ENCODE peak calls at places on chromosomes 5 and 9, in seven cellular contexts. F is A549, O is IMR-90, K is HepG2, S is GM12878, M is K562, W is H1. J is an unnamed sample.

GRCh38 chr5:141338538-141339306 is at the start of gene PCDHGA2:
- DNase-seq in F (peak; percentile 24), O (peak; percentile 66), K (peak; percentile 18), S (no peak), M (peak; percentile 63), W (no peak), J (no peak)

GRCh38 chr9:4831119-4831518 is 38.4 kb downstream of the RCL1 start:
- DNase-seq in F (no peak), O (peak; percentile 37), K (no peak), S (no peak), M (no peak), W (no peak), J (no peak)

GRCh38 chr9:129170229-129170628 is 7.8 kb downstream of the IER5L start:
- DNase-seq in F (no peak), O (peak; percentile 41), K (no peak), S (no peak), M (no peak), W (no peak), J (peak; percentile 48)

GRCh38 chr9:20604561-20604960 is 17.7 kb downstream of the MLLT3 start:
- DNase-seq in F (no peak), O (peak; percentile 61), K (no peak), S (no peak), M (no peak), W (no peak), J (no peak)

GRCh38 chr9:87534957-87535356 is 37.3 kb downstream of the DAPK1 start:
- DNase-seq in F (no peak), O (no peak), K (no peak), S (no peak), M (no peak), W (no peak), J (no peak)

GRCh38 chr5:172571413-172571812 is 69.7 kb upstream of the NEURL1B start:
- DNase-seq in F (no peak), O (no peak), K (no peak), S (no peak), M (no peak), W (no peak), J (no peak)

GRCh38 chr5:50580506-50580905 is 85.9 kb upstream of the PARP8 start:
- DNase-seq in F (no peak), O (no peak), K (no peak), S (no peak), M (no peak), W (no peak), J (no peak)

GRCh38 chr5:38468202-38468656 is 88.2 kb downstream of the LIFR start:
- DNase-seq in F (peak; percentile 81), O (peak; percentile 97), K (peak; percentile 50), S (no peak), M (no peak), W (no peak), J (peak; percentile 16)

GRCh38 chr5:35974570-35974969 is 16.6 kb downstream of the UGT3A1 start:
- DNase-seq in F (no peak), O (no peak), K (no peak), S (no peak), M (no peak), W (no peak), J (no peak)

GRCh38 chr9:134566196-134566822 is 75.3 kb upstream of the COL5A1 start:
- DNase-seq in F (no peak), O (no peak), K (no peak), S (no peak), M (no peak), W (no peak), J (no peak)

GRCh38 chr9:77015291-77016048 is 4.0 kb upstream of the FOXB2 start:
- DNase-seq in F (no peak), O (no peak), K (no peak), S (no peak), M (no peak), W (no peak), J (no peak)

GRCh38 chr5:6365142-6365976 is 13.0 kb downstream of the MED10 start:
- DNase-seq in F (no peak), O (peak; percentile 53), K (no peak), S (no peak), M (no peak), W (no peak), J (no peak)

GRCh38 chr5:141753971-141754713 is 72.1 kb upstream of the ARAP3 start:
- DNase-seq in F (peak; percentile 41), O (peak; percentile 24), K (no peak), S (no peak), M (peak; percentile 62), W (no peak), J (peak; percentile 8)

GRCh38 chr9:116494815-116495634 is 192.1 kb upstream of the TRIM32 start:
- DNase-seq in F (no peak), O (no peak), K (peak; percentile 26), S (no peak), M (peak; percentile 41), W (no peak), J (peak; percentile 35)

GRCh38 chr5:78731884-78732283 is 83.3 kb upstream of the LHFPL2 start:
- DNase-seq in F (no peak), O (peak; percentile 50), K (no peak), S (no peak), M (no peak), W (no peak), J (no peak)

GRCh38 chr5:87122171-87122977 is 145.3 kb upstream of the RASA1 start:
- DNase-seq in F (no peak), O (no peak), K (peak; percentile 6), S (no peak), M (no peak), W (no peak), J (no peak)

GRCh38 chr9:75454043-75454442 is 365.7 kb downstream of the OSTF1 start:
- DNase-seq in F (no peak), O (no peak), K (no peak), S (no peak), M (no peak), W (no peak), J (no peak)

GRCh38 chr5:88833371-88834107 is 49.4 kb downstream of the MEF2C start:
- DNase-seq in F (no peak), O (peak; percentile 74), K (no peak), S (no peak), M (no peak), W (no peak), J (no peak)

GRCh38 chr9:6686396-6686795 is 40.9 kb upstream of the GLDC start:
- DNase-seq in F (no peak), O (peak; percentile 41), K (peak; percentile 44), S (no peak), M (no peak), W (no peak), J (no peak)

GRCh38 chr5:77707786-77708185 is 68.4 kb downstream of the TBCA start:
- DNase-seq in F (no peak), O (peak; percentile 36), K (peak; percentile 2), S (no peak), M (no peak), W (no peak), J (no peak)

GRCh38 chr5:155402927-155403645 is 389.5 kb downstream of the KIF4B start:
- DNase-seq in F (no peak), O (no peak), K (no peak), S (no peak), M (no peak), W (no peak), J (no peak)

GRCh38 chr9:74570879-74571512 is 73.9 kb downstream of the RORB start:
- DNase-seq in F (peak; percentile 9), O (peak; percentile 40), K (peak; percentile 15), S (no peak), M (peak; percentile 12), W (no peak), J (peak; percentile 16)

GRCh38 chr5:151585970-151586369 is 5.2 kb downstream of the FAT2 start:
- DNase-seq in F (no peak), O (no peak), K (no peak), S (no peak), M (no peak), W (no peak), J (no peak)

DNA sequence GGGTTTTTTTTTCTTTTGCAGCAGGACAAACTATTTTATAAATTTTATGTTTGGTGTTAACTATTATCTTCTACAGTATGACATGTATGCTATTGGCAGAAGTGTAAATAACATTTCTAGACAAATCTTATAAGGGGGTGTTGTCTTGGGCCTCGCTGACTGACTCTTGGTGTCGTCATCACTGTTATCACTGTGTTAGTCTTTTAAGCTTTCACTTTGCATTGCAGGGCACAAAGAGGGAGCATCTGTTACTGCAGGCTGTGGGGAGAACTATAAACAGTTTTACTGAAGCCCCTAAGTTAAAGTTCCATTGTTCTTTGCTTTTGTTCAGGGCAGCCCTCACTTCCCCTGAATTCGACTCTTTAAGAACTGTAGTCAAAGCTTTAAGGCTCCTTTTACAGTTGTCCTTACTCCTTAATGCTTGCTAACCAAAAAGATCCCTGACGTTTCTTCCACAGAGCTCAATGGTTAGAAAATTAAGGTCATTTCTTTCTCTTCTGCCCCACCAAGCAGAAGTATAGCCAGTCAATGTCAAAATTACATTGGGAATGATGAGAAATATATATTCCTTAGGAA is 605.0 kb downstream of the RAB3C start:
- DNase-seq in F (no peak), O (peak; percentile 72), K (no peak), S (no peak), M (no peak), W (no peak), J (no peak)
- TF ChIP-seq CEBPB in F (peak; percentile 31), O (peak; percentile 54), K (no peak), S (no peak), M (no peak), W (no peak), J (no peak)

GRCh38 chr5:158718738-158719505 is 380.8 kb downstream of the EBF1 start:
- DNase-seq in F (no peak), O (peak; percentile 21), K (no peak), S (no peak), M (no peak), W (no peak), J (no peak)
- TF ChIP-seq CEBPB in F (no peak), O (no peak), K (no peak), S (no peak), M (no peak), W (no peak), J (no peak)

DNA sequence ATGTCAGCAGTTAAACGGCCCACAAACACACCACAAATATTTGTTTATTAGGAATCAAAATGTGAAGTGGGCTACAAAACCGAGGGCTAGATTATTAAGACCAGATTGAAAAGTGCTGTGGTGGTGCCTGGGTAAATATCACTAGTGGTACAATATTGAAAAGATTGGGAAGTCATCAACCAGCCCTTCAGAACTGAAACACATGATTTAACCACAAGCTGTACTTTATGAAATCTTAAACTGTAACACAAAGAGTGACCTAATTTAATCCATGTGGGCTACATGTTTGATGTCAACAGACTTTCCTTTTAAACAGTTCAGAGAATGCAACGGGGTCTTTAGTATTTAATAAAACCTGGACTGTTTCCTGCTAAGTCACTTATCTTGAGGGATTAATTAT is 182.3 kb downstream of the SPATA31D1 start:
- DNase-seq in F (no peak), O (no peak), K (no peak), S (no peak), M (no peak), W (no peak), J (no peak)
- TF ChIP-seq CEBPB in F (no peak), O (no peak), K (no peak), S (no peak), M (no peak), W (no peak), J (no peak)

GRCh38 chr5:112208699-112209615 is 210.1 kb downstream of the EPB41L4A start:
- DNase-seq in F (no peak), O (peak; percentile 4), K (no peak), S (no peak), M (no peak), W (no peak), J (no peak)

GRCh38 chr5:112216140-112216539 is 202.9 kb downstream of the EPB41L4A start:
- DNase-seq in F (no peak), O (no peak), K (no peak), S (no peak), M (no peak), W (no peak), J (no peak)

GRCh38 chr5:112205840-112206239 is 213.2 kb downstream of the EPB41L4A start:
- DNase-seq in F (no peak), O (no peak), K (no peak), S (no peak), M (peak; percentile 50), W (peak; percentile 25), J (no peak)

GRCh38 chr5:112210430-112211005 is 208.6 kb downstream of the EPB41L4A start:
- DNase-seq in F (peak; percentile 9), O (peak; percentile 17), K (peak; percentile 37), S (no peak), M (peak; percentile 20), W (no peak), J (peak; percentile 16)
- TF ChIP-seq CEBPB in F (no peak), O (no peak), K (no peak), S (no peak), M (no peak), W (no peak), J (no peak)